ENCODE peak calls at places on chromosomes 16 and 17, in six cellular contexts. W is heart left ventricle, X is AG10803, L is tibial nerve, T is right atrium auricular region, S is cardiac fibroblast. B is an unnamed sample.

GRCh38 chr16:58678716-58679115 is 5.9 kb downstream of the SLC38A7 start:
- DNase-seq in L (no peak), X (peak), S (peak), W (peak), T (no peak), B (no peak)

GRCh38 chr17:77645441-77646430 is 312.8 kb upstream of the TNRC6C start:
- DNase-seq in T (no peak), W (no peak), L (no peak), S (peak), X (peak), B (no peak)

GRCh38 chr17:48002208-48002919 is 31.5 kb downstream of the CDK5RAP3 start:
- DNase-seq in S (peak), L (no peak), X (peak), T (no peak), W (no peak), B (no peak)

GRCh38 chr17:59494757-59495368 is 70.5 kb upstream of the DHX40 start:
- DNase-seq in W (no peak), L (no peak), X (no peak), S (no peak), T (peak), B (no peak)

GRCh38 chr17:67245694-67246397 is 850 bp upstream of the HELZ start:
- DNase-seq in L (no peak), X (no peak), S (no peak), T (no peak), W (peak), B (peak)

GRCh38 chr16:79212114-79212791 is 388.3 kb downstream of the MAF start:
- DNase-seq in W (no peak), L (no peak), S (no peak), X (no peak), T (no peak), B (no peak)

GRCh38 chr16:3881499-3881995 is 1.0 kb upstream of the CREBBP start:
- DNase-seq in W (no peak), S (no peak), L (no peak), X (no peak), T (no peak), B (peak)

GRCh38 chr17:76024353-76024752 is 2.8 kb downstream of the EVPL start:
- DNase-seq in X (no peak), W (no peak), L (no peak), T (no peak), S (no peak), B (no peak)

GRCh38 chr17:29238133-29238850 is 8.4 kb upstream of the CRYBA1 start:
- DNase-seq in X (peak), W (no peak), S (peak), L (no peak), T (no peak), B (no peak)

GRCh38 chr16:58280146-58280845 is 14.5 kb downstream of the PRSS54 start:
- DNase-seq in X (no peak), T (no peak), W (no peak), L (no peak), S (no peak), B (no peak)

GRCh38 chr17:32446949-32447348 is 2.6 kb downstream of the PSMD11 start:
- DNase-seq in S (no peak), W (no peak), L (no peak), T (no peak), X (no peak), B (no peak)

GRCh38 chr16:1461146-1461545 is 13.7 kb downstream of the CLCN7 start:
- DNase-seq in L (no peak), X (no peak), W (no peak), S (no peak), T (no peak), B (no peak)

GRCh38 chr17:43958953-43959352 is 5.2 kb upstream of the PYY start:
- DNase-seq in S (no peak), W (no peak), L (no peak), X (no peak), T (no peak), B (no peak)

GRCh38 chr16:69179255-69180010 is 7.5 kb upstream of the SNTB2 start:
- DNase-seq in T (peak), L (peak), W (peak), X (peak), S (peak), B (peak)

GRCh38 chr17:50052822-50053653 is 2.9 kb upstream of the ITGA3 start:
- DNase-seq in X (no peak), S (peak), T (peak), L (no peak), W (peak), B (peak)

GRCh38 chr16:56964243-56965148 is 2.7 kb downstream of the CETP start:
- DNase-seq in W (peak), T (peak), X (peak), S (peak), L (peak), B (peak)

GRCh38 chr16:84514874-84515835 is 10.7 kb upstream of the MEAK7 start:
- DNase-seq in S (no peak), W (peak), L (no peak), T (no peak), X (no peak), B (no peak)

GRCh38 chr17:33987162-33987561 is 267.9 kb upstream of the CCL2 start:
- DNase-seq in S (no peak), X (no peak), W (no peak), L (no peak), T (peak), B (no peak)

GRCh38 chr16:14284930-14285541 is 213.9 kb downstream of the MRTFB start:
- DNase-seq in L (peak), W (no peak), S (peak), T (no peak), X (peak), B (peak)

GRCh38 chr17:65698381-65699061 is 137.1 kb upstream of the AXIN2 start:
- DNase-seq in T (no peak), L (no peak), S (peak), W (no peak), X (peak), B (no peak)

GRCh38 chr17:66459811-66460270 is 157.4 kb downstream of the PRKCA start:
- DNase-seq in X (peak), T (peak), W (peak), S (peak), L (peak), B (peak)

GRCh38 chr17:66494023-66494803 is 191.8 kb downstream of the PRKCA start:
- DNase-seq in X (peak), S (peak), W (no peak), L (no peak), T (no peak), B (no peak)

GRCh38 chr17:78421534-78422266 is 43.3 kb downstream of the PGS1 start:
- DNase-seq in T (no peak), L (peak), S (peak), W (peak), X (peak), B (peak)

GRCh38 chr17:1068356-1068755 is 71.4 kb downstream of the TIMM22 start:
- DNase-seq in W (no peak), X (no peak), T (no peak), L (no peak), S (no peak), B (no peak)

GRCh38 chr16:57388359-57389086 is 16.0 kb upstream of the CCL17 start:
- DNase-seq in X (no peak), L (no peak), S (no peak), W (no peak), T (no peak), B (no peak)

GRCh38 chr17:44095647-44096496 is 25.3 kb downstream of the G6PC3 start:
- DNase-seq in X (peak), W (peak), S (peak), L (peak), T (peak), B (peak)

GRCh38 chr17:78341559-78342437 is 18.1 kb downstream of the SOCS3 start:
- DNase-seq in X (peak), T (no peak), S (peak), L (no peak), W (peak), B (peak)

GRCh38 chr16:26863971-26864370 is 202.8 kb upstream of the C16orf82 start:
- DNase-seq in W (no peak), X (no peak), S (no peak), L (no peak), T (no peak), B (no peak)

GRCh38 chr17:64331366-64331765 is 59.3 kb downstream of the PECAM1 start:
- DNase-seq in S (no peak), W (no peak), L (no peak), T (no peak), X (no peak), B (no peak)

GRCh38 chr17:18234853-18235380 is 9.5 kb downstream of the LLGL1 start:
- DNase-seq in W (no peak), L (no peak), X (no peak), S (no peak), T (no peak), B (no peak)

GRCh38 chr16:12009462-12009861 is 32.9 kb downstream of the SNX29 start:
- DNase-seq in X (no peak), S (no peak), T (no peak), L (no peak), W (no peak), B (no peak)

GRCh38 chr17:63435681-63436522 is 10.2 kb downstream of the CYB561 start:
- DNase-seq in T (no peak), S (no peak), W (no peak), L (no peak), X (no peak), B (peak)

GRCh38 chr16:88003736-88004135 is 52.5 kb downstream of the BANP start:
- DNase-seq in X (no peak), S (no peak), L (no peak), T (no peak), W (no peak), B (no peak)

GRCh38 chr16:71356051-71356740 is 2.3 kb upstream of the CALB2 start:
- DNase-seq in T (no peak), W (no peak), S (no peak), L (no peak), X (no peak), B (no peak)

GRCh38 chr16:71359431-71359830 is 908 bp downstream of the CALB2 start:
- DNase-seq in T (no peak), X (no peak), S (no peak), L (no peak), W (no peak), B (no peak)

GRCh38 chr16:71360378-71360777 is 1.9 kb downstream of the CALB2 start:
- DNase-seq in X (peak), S (peak), W (no peak), L (no peak), T (no peak), B (no peak)

GRCh38 chr16:71358464-71359031 is at the start of gene CALB2:
- DNase-seq in T (peak), X (peak), S (peak), W (peak), L (peak), B (peak)

GRCh38 chr16:71357681-71358080 is 842 bp upstream of the CALB2 start:
- DNase-seq in L (no peak), W (no peak), T (no peak), X (no peak), S (no peak), B (peak)
- TF ChIP-seq CTCF in L (no peak), W (no peak), T (no peak), X (no peak), S (no peak), B (no peak)

GRCh38 chr17:74328487-74328886 is 2.5 kb downstream of the KIF19 start:
- DNase-seq in T (no peak), S (no peak), W (no peak), L (no peak), X (no peak), B (no peak)

GRCh38 chr17:74325376-74325742 is 667 bp upstream of the KIF19 start:
- DNase-seq in W (no peak), S (no peak), T (no peak), X (no peak), L (no peak), B (no peak)

GRCh38 chr17:74325743-74326379 is at the start of gene KIF19:
- DNase-seq in S (peak), T (no peak), W (peak), X (no peak), L (no peak), B (peak)

GRCh38 chr17:74324521-74324920 is 1.5 kb upstream of the KIF19 start:
- DNase-seq in X (no peak), S (no peak), L (no peak), W (no peak), T (no peak), B (no peak)

DNA sequence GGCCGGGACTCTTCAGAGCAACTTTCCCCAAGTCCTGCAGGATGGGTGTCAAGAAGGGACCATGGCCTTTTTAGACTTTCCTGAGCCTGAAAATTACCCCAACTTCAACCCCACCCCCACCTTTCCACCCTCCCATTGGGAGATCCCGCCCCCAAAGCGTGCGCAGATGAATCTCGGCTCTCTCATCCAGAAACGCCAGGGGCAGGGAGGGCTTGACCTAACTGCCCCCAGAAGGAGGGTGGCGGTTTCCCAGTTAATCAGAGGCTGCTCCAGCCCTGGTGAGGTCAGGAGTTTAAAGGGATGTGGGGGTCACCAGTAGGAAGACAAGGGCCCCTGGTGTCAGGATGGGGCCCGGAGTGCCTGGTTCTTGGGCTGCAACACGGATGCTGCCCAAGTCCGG is 480 bp downstream of the KIF19 start:
- DNase-seq in W (no peak), S (no peak), T (no peak), L (no peak), X (no peak), B (no peak)
- H3K4me3 ChIP-seq in W (no peak), S (no peak), T (peak), L (peak), X (no peak), B (no peak)

GRCh38 chr17:80859004-80859941 is 132.4 kb upstream of the CHMP6 start:
- DNase-seq in S (peak), L (peak), X (peak), T (peak), W (peak), B (peak)
- TF ChIP-seq CTCF in S (peak), L (peak), X (peak), T (no peak), W (no peak), B (no peak)

GRCh38 chr17:15341966-15342365 is 569 bp upstream of the TEKT3 start:
- DNase-seq in W (no peak), S (no peak), X (no peak), T (no peak), L (no peak), B (no peak)
- H3K4me3 ChIP-seq in W (no peak), S (no peak), X (no peak), T (peak), L (no peak), B (no peak)

GRCh38 chr17:68400404-68400735 is 56.9 kb downstream of the WIPI1 start:
- DNase-seq in X (no peak), L (no peak), S (no peak), W (no peak), T (no peak), B (no peak)

GRCh38 chr17:68401288-68401687 is 56.0 kb downstream of the WIPI1 start:
- DNase-seq in L (no peak), S (no peak), X (no peak), W (no peak), T (no peak), B (no peak)

GRCh38 chr17:68399638-68400403 is 57.5 kb downstream of the WIPI1 start:
- DNase-seq in T (no peak), X (peak), L (no peak), S (peak), W (no peak), B (no peak)

GRCh38 chr17:68396795-68397536 is 60.3 kb downstream of the WIPI1 start:
- DNase-seq in L (no peak), T (no peak), X (no peak), W (peak), S (no peak), B (no peak)

DNA sequence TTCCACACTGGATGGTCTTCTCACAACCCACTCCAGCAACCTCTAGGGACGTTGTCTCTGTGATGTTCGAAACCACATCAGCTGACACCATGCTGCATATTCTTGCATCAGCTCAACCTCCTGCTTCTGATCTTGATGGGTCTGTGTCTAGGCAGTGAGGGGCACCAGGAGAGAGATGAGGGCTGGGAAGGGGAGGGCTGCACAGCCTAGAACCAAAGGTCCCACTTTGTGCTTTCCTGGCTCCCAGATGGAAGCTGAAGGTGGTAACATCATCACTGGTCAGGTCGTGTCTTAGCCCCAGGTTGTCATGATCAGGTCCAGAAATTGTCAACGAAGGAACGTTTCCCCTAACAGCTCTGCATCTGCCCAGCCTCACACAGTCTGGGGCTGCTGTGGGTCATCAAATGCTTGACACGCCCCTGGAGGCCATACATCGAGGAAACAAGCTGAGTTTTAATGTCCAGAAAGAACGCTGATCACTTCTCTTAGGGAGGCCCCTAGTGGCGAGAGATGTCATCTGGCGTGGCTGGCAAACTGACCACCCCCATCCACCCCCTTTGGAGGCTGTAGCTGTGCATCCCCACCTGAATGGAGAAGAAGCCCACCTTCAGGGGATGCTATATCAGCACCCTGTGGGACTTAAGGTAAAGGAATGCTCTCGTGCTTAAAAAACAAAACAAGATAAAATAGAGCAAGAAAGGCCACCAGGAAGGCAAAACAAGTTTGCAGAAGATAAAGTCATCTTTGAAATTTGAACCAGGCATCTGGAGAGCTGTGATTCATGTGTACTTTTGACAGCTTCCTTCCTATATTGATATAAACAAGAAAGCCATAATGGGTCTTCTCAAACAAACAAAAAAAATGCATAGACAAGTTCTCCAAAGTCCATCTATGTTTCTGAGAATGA is 58.3 kb downstream of the WIPI1 start:
- DNase-seq in T (no peak), W (peak), S (peak), L (peak), X (peak), B (peak)
- TF ChIP-seq CTCF in T (peak), W (peak), S (peak), L (peak), X (peak), B (peak)

GRCh38 chr16:23504076-23504452 is 6.2 kb downstream of the GGA2 start:
- DNase-seq in L (peak), X (peak), W (no peak), T (peak), S (peak), B (peak)
- H3K4me3 ChIP-seq in L (no peak), X (no peak), W (no peak), T (no peak), S (no peak), B (no peak)

GRCh38 chr17:81311954-81312353 is 16.8 kb upstream of the SLC38A10 start:
- DNase-seq in W (no peak), X (no peak), S (no peak), L (no peak), T (no peak), B (no peak)

GRCh38 chr17:81315170-81315884 is 20.2 kb upstream of the SLC38A10 start:
- DNase-seq in S (no peak), X (no peak), L (no peak), W (no peak), T (no peak), B (no peak)

GRCh38 chr17:81312624-81313325 is 17.7 kb upstream of the SLC38A10 start:
- DNase-seq in S (no peak), W (no peak), T (no peak), L (no peak), X (no peak), B (no peak)

GRCh38 chr17:81314410-81315169 is 19.5 kb upstream of the SLC38A10 start:
- DNase-seq in T (no peak), W (no peak), X (no peak), S (no peak), L (no peak), B (no peak)

DNA sequence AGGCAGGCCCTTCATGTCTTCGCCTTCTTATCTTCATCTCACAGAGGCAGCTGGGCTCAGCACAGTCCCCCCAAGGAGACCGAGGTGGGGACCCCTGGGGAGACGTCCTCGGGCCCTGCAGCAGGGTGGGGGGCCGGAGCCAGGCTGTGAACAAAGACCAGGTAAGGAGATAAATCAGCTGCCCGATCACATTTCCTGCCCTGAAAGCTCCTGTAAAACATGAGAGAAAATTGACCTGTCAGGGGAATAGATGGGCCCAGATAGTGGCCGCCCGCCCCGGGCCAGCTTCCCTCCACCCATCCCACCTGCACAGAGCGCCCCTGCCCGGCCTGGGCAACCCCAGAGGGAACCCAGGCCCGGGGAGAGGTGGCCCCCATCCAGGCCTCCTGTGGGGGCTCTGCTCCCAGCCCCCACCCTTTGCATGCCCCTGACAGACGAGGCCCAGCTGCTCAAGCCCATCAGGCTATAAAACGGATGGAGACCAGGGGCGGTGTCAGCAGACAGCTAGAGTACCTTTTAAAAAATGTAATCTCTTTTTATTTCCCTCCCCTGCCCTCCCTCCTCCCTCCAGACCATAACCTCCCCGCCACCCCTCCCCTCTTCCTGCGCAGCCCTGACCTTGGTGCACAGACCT is 18.8 kb upstream of the SLC38A10 start:
- DNase-seq in W (no peak), S (no peak), T (no peak), L (no peak), X (no peak), B (no peak)
- TF ChIP-seq CTCF in W (no peak), S (no peak), T (no peak), L (no peak), X (no peak), B (no peak)

DNA sequence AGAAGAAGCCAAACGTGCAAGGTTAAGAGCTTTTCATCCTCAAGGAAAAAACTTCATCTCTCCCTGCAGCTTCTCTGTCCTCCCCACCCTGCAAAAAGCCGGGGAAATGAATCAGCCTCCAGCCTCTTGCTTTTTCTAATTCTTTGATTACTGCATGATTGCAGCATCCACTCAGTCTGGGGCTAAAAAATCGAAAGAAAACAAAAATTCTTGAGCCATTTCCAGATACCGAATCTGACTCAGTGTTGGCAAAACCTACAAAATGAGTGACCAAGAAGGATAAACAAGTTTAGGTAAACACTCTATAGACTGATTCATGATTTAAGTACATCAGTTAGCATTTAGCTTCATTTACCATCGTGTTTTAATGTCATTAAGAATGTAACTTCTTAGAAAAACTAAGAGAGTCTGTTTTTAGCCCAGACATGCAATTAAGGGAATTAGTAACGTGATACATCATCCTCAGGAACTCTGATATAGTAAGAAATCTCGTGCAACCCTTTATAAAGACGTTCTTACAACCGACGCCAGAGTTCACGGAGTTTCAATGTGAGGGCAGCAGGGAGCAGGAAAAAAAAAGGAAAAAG is 287.3 kb upstream of the FOXF1 start:
- DNase-seq in X (peak), T (no peak), L (no peak), W (no peak), S (peak), B (no peak)
- H3K4me3 ChIP-seq in X (peak), T (no peak), L (no peak), W (no peak), S (peak), B (no peak)